ENCODE peak calls at places on chromosome 17, in four cellular contexts. E is endothelial cell of umbilical vein, D is left ventricle myocardium inferior, P is cardiac muscle cell. Z is an unnamed sample. For H3K27me3 and H3K36me3, the result is how much of the 10 kb centered on the place peaks cover.

GRCh38 chr17:45946841-45947256 is 52.2 kb upstream of the STH start:
- DNase-seq in D (no peak), P (no peak), E (no peak), Z (no peak)

GRCh38 chr17:9150407-9151090 is 129.2 kb downstream of the NTN1 start:
- DNase-seq in P (no peak), E (no peak), D (no peak), Z (peak)

GRCh38 chr17:71753070-71753469 is 367.8 kb upstream of the SOX9 start:
- DNase-seq in E (no peak), D (no peak), P (no peak), Z (no peak)

GRCh38 chr17:58671969-58672368 is 19.9 kb downstream of the TEX14 start:
- DNase-seq in P (no peak), D (no peak), E (no peak), Z (no peak)

GRCh38 chr17:42072323-42073187 is 22.2 kb upstream of the C17orf113 start:
- DNase-seq in E (no peak), P (peak), D (no peak), Z (no peak)

GRCh38 chr17:12296120-12296727 is 275.5 kb downstream of the MAP2K4 start:
- DNase-seq in E (peak), D (peak), P (peak), Z (peak)

GRCh38 chr17:10061131-10061581 is 137.2 kb downstream of the GAS7 start:
- DNase-seq in P (no peak), E (no peak), D (no peak), Z (peak)

GRCh38 chr17:14792751-14793150 is 472.4 kb downstream of the PMP22 start:
- DNase-seq in D (no peak), E (no peak), P (no peak), Z (peak)

GRCh38 chr17:7914771-7915610 is 1.1 kb downstream of the RNF227 start:
- DNase-seq in D (peak), E (peak), P (peak), Z (peak)

GRCh38 chr17:27560668-27561067 is 70.3 kb upstream of the LGALS9 start:
- DNase-seq in D (no peak), E (no peak), P (no peak), Z (peak)

GRCh38 chr17:42441717-42442565 is 16.7 kb upstream of the ATP6V0A1 start:
- DNase-seq in P (no peak), D (no peak), E (peak), Z (no peak)

GRCh38 chr17:82963104-82963950 is 116.1 kb upstream of the METRNL start:
- DNase-seq in E (peak), P (peak), D (peak), Z (peak)

GRCh38 chr17:9971991-9972390 is 66.9 kb upstream of the RCVRN start:
- DNase-seq in E (no peak), P (peak), D (peak), Z (peak)

GRCh38 chr17:44222112-44222869 is 2.8 kb upstream of the UBTF start:
- DNase-seq in P (peak), E (peak), D (peak), Z (peak)

GRCh38 chr17:76092526-76093413 is 10.8 kb downstream of the EXOC7 start:
- DNase-seq in D (no peak), P (no peak), E (no peak), Z (no peak)

GRCh38 chr17:1762906-1763829 is 1.3 kb downstream of the SERPINF1 start:
- DNase-seq in E (no peak), P (no peak), D (peak), Z (peak)

GRCh38 chr17:78112508-78113471 is 15.8 kb downstream of the TMC6 start:
- DNase-seq in D (peak), P (peak), E (peak), Z (peak)
- TF ChIP-seq CTCF in D (peak), P (peak), E (peak), Z (peak)

DNA sequence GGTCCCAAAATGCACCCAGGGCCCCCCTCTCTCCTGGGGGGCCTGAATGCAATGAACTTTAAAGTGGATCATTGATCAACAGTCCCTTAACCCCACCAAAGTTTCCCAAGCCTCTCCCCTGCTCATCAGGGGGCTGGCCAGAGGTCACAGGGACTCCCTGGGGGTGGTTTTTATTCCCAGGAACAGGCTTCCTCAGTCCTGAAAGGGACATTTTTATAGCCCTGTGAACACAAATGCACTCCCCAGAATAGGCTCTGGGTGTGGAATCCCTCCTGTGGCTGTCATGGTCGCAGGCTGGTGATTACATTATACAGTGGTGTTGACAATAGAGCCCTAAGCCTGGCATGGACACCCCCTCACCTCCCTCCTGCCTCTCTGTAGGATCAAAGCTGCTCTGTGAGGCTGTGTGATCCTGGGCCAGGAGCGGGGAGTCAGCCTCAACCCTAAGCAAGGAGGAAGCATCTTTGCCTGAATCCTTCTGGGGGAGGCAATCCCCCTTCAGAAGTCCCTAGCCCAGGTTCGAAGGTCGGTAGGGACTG is 1.4 kb upstream of the CA4 start:
- DNase-seq in P (no peak), D (no peak), E (no peak), Z (no peak)
- H3K27me3 ChIP-seq in P (half or more), D (half or more), E (half or more), Z (half or more)

GRCh38 chr17:28926786-28927185 is 23.9 kb upstream of the DHRS13 start:
- DNase-seq in P (no peak), D (no peak), E (no peak), Z (peak)

GRCh38 chr17:28928061-28928460 is 23.3 kb downstream of the PHF12 start:
- DNase-seq in D (no peak), E (no peak), P (no peak), Z (no peak)

GRCh38 chr17:28926366-28926765 is 23.5 kb upstream of the DHRS13 start:
- DNase-seq in D (no peak), E (no peak), P (no peak), Z (no peak)

GRCh38 chr17:28925912-28926365 is 23.1 kb upstream of the DHRS13 start:
- DNase-seq in E (peak), P (no peak), D (no peak), Z (peak)

DNA sequence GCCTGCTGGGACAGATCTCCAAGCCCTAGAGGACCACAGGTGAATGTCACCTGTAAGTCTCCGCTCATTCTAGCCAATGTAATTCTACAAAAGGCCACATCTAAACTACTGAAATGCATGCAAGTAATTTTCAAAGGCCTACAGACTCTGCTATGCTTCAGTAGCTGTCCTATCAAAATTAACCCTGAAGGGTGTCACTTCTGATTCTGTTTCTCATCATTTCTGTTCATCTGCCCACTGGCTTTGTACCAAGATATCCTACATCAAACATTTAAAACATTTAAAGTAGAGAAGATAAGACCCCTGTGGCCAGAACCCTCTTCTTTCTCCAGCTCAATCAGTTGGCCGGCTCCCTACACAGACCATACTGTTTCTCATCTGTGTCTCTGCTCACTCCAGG is 21.5 kb downstream of the PHF12 start:
- DNase-seq in P (no peak), D (no peak), E (no peak), Z (no peak)
- H3K36me3 ChIP-seq in P (under half), D (under half), E (under half), Z (under half)

DNA sequence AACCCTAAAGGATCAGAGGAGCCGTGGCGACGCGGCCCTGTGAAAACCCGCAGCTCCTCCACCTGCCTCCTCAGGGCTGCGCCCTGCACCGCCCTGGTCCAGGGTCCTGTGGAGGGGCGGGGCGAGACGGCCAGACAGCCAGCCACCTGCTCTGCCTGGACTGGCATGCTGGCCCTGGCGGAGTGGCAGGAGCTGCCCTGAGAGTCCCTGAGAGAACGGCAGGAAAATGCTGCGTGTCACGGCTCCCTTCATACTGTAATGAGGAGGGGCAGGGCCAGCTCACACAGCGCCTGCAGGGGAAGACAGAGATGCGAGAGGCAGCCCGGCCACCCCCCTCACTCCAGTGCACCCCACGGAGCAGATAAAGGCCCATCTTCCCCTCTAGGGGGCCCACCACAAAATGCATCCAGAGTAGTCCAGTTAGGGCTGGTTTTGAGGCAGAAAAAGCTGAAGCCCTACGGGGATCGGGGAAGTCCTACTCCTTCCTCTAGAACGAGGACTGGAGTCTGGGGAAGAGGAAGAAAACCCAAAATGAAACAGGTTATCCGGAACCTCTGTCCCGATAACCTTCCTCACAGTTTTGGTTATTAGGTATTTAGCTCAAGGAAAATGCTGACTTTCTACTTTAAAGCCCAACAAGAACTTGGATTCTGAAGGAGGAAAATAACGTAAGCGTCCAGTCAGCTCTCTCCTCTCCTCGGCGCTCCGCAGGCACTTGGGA is 97.6 kb upstream of the DNAH17 start:
- DNase-seq in P (no peak), E (no peak), D (no peak), Z (no peak)
- TF ChIP-seq CTCF in P (no peak), E (no peak), D (no peak), Z (no peak)

DNA sequence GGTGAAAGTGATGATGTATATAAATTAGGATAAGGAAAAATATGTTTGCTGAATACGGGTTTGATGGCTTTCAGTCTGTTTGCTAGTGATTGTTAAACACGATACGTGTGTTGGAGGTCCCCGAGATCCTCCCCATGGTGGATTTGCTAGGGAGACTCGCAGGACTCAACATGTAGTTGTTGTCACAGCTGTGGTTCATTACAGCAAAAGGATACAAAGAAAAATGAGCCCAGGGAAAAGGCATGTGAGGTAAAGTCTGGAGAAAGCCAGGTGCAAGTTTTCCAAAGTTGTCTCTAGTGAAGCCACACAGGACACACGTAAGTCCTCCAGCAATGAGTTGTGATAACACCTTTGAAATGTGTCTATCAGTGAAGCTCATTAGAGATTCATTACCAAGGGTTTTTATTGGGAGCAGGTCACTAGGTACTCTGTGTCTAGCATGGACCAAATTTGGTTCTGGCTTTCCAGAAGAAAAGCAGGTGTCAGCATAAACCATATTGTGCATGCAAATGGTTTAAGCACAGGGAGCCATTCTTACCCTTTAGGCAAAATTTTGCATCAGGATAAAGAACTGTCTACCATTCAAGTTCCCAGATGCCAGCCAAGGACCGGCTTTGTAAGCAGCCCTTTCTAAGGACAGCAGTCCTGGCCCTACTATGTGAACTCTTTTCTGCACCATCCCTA is 215.2 kb upstream of the WSCD1 start:
- DNase-seq in P (no peak), E (no peak), D (no peak), Z (no peak)
- H3K27me3 ChIP-seq in P (under half), E (under half), D (under half), Z (under half)

Z was measured in fibroblast of lung.